ENCODE peak calls at places on chromosome 5, in six cellular contexts. Y, G, M, P, L and Z are unnamed samples.

GRCh38 chr5:57889558-57889957 is 406.9 kb upstream of the ACTBL2 start:
- DNase-seq in Y (no peak), G (peak; percentile 9), M (no peak), P (peak; percentile 83), L (no peak), Z (no peak)

GRCh38 chr5:131640043-131640856 is 5.2 kb upstream of the RAPGEF6 start:
- DNase-seq in Y (peak; percentile 36), G (no peak), M (no peak), P (peak; percentile 62), L (no peak), Z (no peak)

GRCh38 chr5:117999939-118000549 is 988.3 kb downstream of the DTWD2 start:
- DNase-seq in Y (no peak), G (no peak), M (no peak), P (no peak), L (no peak), Z (no peak)

GRCh38 chr5:439181-439580 is 3.8 kb upstream of the EXOC3 start:
- DNase-seq in Y (no peak), G (no peak), M (peak; percentile 64), P (no peak), L (no peak), Z (no peak)

GRCh38 chr5:157469073-157469472 is 9.1 kb downstream of the NIPAL4 start:
- DNase-seq in Y (peak; percentile 18), G (no peak), M (no peak), P (no peak), L (no peak), Z (no peak)

GRCh38 chr5:104189909-104190308 is 627.3 kb upstream of the NUDT12 start:
- DNase-seq in Y (peak; percentile 43), G (peak; percentile 10), M (no peak), P (peak; percentile 59), L (no peak), Z (no peak)

GRCh38 chr5:152113401-152113800 is 188.8 kb upstream of the GLRA1 start:
- DNase-seq in Y (no peak), G (no peak), M (no peak), P (no peak), L (no peak), Z (no peak)

GRCh38 chr5:145484195-145484594 is 350.9 kb downstream of the PRELID2 start:
- DNase-seq in Y (no peak), G (no peak), M (no peak), P (peak; percentile 92), L (no peak), Z (no peak)

GRCh38 chr5:178074266-178074952 is 38.9 kb upstream of the N4BP3 start:
- DNase-seq in Y (peak; percentile 37), G (peak; percentile 72), M (no peak), P (no peak), L (no peak), Z (no peak)

GRCh38 chr5:176535101-176535654 is 2.0 kb downstream of the RNF44 start:
- DNase-seq in Y (no peak), G (no peak), M (peak; percentile 82), P (peak; percentile 24), L (no peak), Z (peak; percentile 28)

GRCh38 chr5:153807796-153808195 is 230.9 kb downstream of the FAM114A2 start:
- DNase-seq in Y (no peak), G (no peak), M (no peak), P (no peak), L (no peak), Z (no peak)

GRCh38 chr5:67006152-67006848 is 190.3 kb downstream of the CD180 start:
- DNase-seq in Y (no peak), G (no peak), M (no peak), P (no peak), L (no peak), Z (no peak)

GRCh38 chr5:67002832-67003231 is 193.8 kb downstream of the CD180 start:
- DNase-seq in Y (no peak), G (peak; percentile 19), M (no peak), P (no peak), L (no peak), Z (no peak)

GRCh38 chr5:67003373-67003905 is 193.2 kb downstream of the CD180 start:
- DNase-seq in Y (no peak), G (no peak), M (no peak), P (no peak), L (no peak), Z (no peak)

GRCh38 chr5:67004730-67005350 is 191.8 kb downstream of the CD180 start:
- DNase-seq in Y (no peak), G (no peak), M (no peak), P (no peak), L (no peak), Z (no peak)

DNA sequence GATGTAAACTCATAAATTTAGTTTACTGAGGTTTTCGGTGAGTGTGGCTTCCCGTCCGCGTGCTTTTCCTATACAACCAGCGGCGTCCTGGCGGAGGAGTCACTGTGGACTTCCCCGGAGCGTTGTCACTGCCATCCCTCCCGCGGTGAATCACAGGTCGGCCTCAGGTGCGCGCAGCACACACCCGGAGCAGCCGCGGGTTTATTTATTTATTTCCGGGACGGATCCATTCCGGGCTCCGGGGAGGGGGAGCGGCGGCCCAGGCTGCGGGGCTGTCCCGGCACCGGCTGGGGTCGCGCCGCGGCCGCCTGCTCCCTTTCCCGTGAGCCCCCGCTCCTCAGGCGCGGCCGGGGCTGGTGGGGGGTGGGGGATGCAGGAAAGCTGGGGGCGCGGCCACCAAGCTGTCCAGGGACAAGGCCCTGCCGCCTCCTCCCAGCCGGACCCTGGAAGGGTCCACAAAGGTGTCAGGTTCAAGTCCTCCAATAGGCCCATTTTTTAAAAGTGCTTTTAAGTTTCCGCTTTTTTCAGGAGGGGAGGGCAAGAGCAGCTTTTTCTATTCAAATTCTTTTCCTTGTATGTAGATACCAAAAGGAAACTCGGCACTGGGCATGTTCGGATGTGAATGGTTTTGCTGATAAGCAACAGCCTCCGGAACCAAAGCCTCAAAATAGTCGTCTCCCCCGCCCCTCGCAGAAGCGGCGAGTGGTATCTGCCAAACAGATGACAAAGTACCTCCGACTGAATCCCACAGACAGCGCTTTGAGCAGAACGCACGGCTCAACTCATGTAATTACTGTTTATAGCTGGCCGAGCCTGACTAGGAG is 192.5 kb downstream of the CD180 start:
- DNase-seq in Y (peak; percentile 79), G (peak; percentile 96), M (peak; percentile 91), P (peak; percentile 88), L (no peak), Z (peak; percentile 23)
- TF ChIP-seq POLR2A in Y (peak; percentile 59), G (peak; percentile 85), M (no peak), P (peak; percentile 79), L (no peak), Z (no peak)

DNA sequence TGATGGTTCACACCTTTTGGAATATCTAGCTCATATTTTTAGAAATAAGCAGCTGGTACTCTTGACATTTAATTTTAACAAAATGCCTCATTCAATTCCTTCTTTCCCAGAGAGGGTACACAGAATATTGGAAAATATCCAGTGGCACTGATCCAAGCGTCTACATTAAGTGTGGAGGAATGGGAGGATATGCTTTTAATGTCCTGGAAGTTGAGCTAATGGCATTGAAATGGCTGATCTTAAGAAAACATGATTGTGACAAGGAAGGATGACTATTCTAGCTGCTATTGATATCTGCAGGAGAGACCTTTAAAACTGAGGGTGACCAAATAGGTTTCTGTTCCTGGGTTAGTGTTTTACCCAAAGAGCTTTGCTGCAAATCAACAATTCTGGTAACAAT is 30.0 kb downstream of the ZNF366 start:
- DNase-seq in Y (no peak), G (no peak), M (no peak), P (no peak), L (no peak), Z (no peak)
- TF ChIP-seq POLR2A in Y (no peak), G (no peak), M (no peak), P (no peak), L (no peak), Z (no peak)

DNA sequence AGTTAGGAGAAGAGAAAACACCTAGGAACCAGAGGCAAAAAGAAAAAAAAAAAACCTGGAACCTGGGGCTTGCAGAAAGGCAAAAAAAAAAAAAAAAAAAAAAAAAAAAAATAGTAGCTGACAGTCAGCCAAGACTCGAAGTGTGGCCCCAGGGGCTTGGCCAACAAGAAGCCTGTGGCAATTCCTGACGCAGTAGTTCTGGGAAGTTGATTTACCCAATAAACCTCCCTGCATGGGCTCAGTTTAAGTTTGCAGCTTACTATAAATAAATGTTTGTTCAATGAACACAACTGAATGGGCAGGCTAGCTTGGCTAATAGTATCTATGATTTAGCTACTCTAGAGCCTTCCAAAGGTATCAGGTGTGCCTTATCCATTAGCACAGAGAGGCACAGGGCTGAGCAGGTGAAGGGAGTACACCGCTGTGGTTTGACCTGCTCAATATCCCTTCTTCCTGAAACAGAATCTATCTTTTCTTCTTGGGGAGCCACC is 21.3 kb upstream of the GLRX start:
- DNase-seq in Y (no peak), G (no peak), M (no peak), P (no peak), L (no peak), Z (no peak)
- TF ChIP-seq POLR2A in Y (no peak), G (no peak), M (no peak), P (no peak), L (no peak), Z (no peak)

GRCh38 chr5:149604321-149604720 is 23.0 kb downstream of the ARHGEF37 start:
- DNase-seq in Y (no peak), G (no peak), M (no peak), P (no peak), L (no peak), Z (no peak)

GRCh38 chr5:149608936-149609502 is 27.7 kb downstream of the ARHGEF37 start:
- DNase-seq in Y (no peak), G (no peak), M (no peak), P (no peak), L (no peak), Z (no peak)

GRCh38 chr5:149603210-149603609 is 21.9 kb downstream of the ARHGEF37 start:
- DNase-seq in Y (no peak), G (no peak), M (no peak), P (no peak), L (no peak), Z (no peak)

GRCh38 chr5:149605354-149605997 is 24.2 kb downstream of the ARHGEF37 start:
- DNase-seq in Y (no peak), G (no peak), M (no peak), P (no peak), L (no peak), Z (no peak)

GRCh38 chr5:149605998-149606721 is 24.9 kb downstream of the ARHGEF37 start:
- DNase-seq in Y (peak; percentile 85), G (no peak), M (no peak), P (peak; percentile 82), L (peak; percentile 49), Z (peak; percentile 49)
- TF ChIP-seq POLR2A in Y (no peak), G (no peak), M (no peak), P (no peak), L (no peak), Z (no peak)

GRCh38 chr5:140239939-140240700 is 62.8 kb downstream of the PFDN1 start:
- DNase-seq in Y (peak; percentile 55), G (peak; percentile 43), M (peak; percentile 80), P (peak; percentile 66), L (peak; percentile 58), Z (peak; percentile 61)

GRCh38 chr5:140239461-140239860 is 63.4 kb downstream of the PFDN1 start:
- DNase-seq in Y (no peak), G (no peak), M (no peak), P (no peak), L (no peak), Z (no peak)

GRCh38 chr5:140242099-140242498 is 60.8 kb downstream of the PFDN1 start:
- DNase-seq in Y (no peak), G (no peak), M (no peak), P (no peak), L (no peak), Z (no peak)

GRCh38 chr5:140242890-140243585 is 59.9 kb downstream of the PFDN1 start:
- DNase-seq in Y (no peak), G (no peak), M (no peak), P (no peak), L (no peak), Z (no peak)

GRCh38 chr5:140240987-140241706 is 61.8 kb downstream of the PFDN1 start:
- DNase-seq in Y (peak; percentile 40), G (peak; percentile 79), M (no peak), P (peak; percentile 92), L (no peak), Z (no peak)
- TF ChIP-seq POLR2A in Y (no peak), G (peak; percentile 26), M (no peak), P (no peak), L (no peak), Z (no peak)